ENCODE peak calls at places on chromosomes 11 and 22, in four cellular contexts. A, S, V and P are unnamed samples.

GRCh38 chr11:126124284-126124683 is 61.6 kb upstream of the CDON start:
- DNase-seq in A (no peak), S (no peak), V (no peak), P (no peak)

GRCh38 chr11:119641991-119642745 is 86.8 kb downstream of the NECTIN1 start:
- DNase-seq in A (no peak), S (no peak), V (no peak), P (peak; percentile 25)

GRCh38 chr11:132187814-132188213 is 817.4 kb downstream of the NTM start:
- DNase-seq in A (no peak), S (no peak), V (peak; percentile 15), P (no peak)

GRCh38 chr11:67022961-67023956 is at the start of gene SYT12:
- DNase-seq in A (no peak), S (no peak), V (no peak), P (no peak)

GRCh38 chr11:77617892-77618291 is 19.7 kb downstream of the CLNS1A start:
- DNase-seq in A (no peak), S (no peak), V (no peak), P (no peak)

GRCh38 chr11:47837292-47837691 is 10.9 kb downstream of the NUP160 start:
- DNase-seq in A (no peak), S (no peak), V (no peak), P (no peak)

GRCh38 chr11:118705796-118706545 is 26.5 kb upstream of the TREH start:
- DNase-seq in A (no peak), S (no peak), V (no peak), P (no peak)

GRCh38 chr22:25680949-25681348 is 61.0 kb upstream of the MYO18B start:
- DNase-seq in A (no peak), S (no peak), V (no peak), P (no peak)

GRCh38 chr11:17722000-17722643 is 2.8 kb downstream of the MYOD1 start:
- DNase-seq in A (no peak), S (no peak), V (no peak), P (no peak)

GRCh38 chr11:59510917-59511589 is at the start of gene OR4D9:
- DNase-seq in A (no peak), S (no peak), V (no peak), P (no peak)

GRCh38 chr22:19540394-19540793 is 16.2 kb upstream of the CLDN5 start:
- DNase-seq in A (no peak), S (no peak), V (no peak), P (no peak)

GRCh38 chr22:28034760-28035401 is 115.8 kb upstream of the PITPNB start:
- DNase-seq in A (no peak), S (no peak), V (peak; percentile 40), P (peak; percentile 100)

GRCh38 chr22:42613869-42614268 is 814 bp downstream of the POLDIP3 start:
- DNase-seq in A (no peak), S (no peak), V (no peak), P (no peak)

GRCh38 chr11:79150966-79151365 is 289.9 kb downstream of the TENM4 start:
- DNase-seq in A (no peak), S (no peak), V (no peak), P (no peak)

GRCh38 chr11:129576652-129577051 is 201.0 kb downstream of the BARX2 start:
- DNase-seq in A (no peak), S (no peak), V (no peak), P (no peak)

GRCh38 chr11:103929168-103929903 is 107.1 kb upstream of the DDI1 start:
- DNase-seq in A (no peak), S (no peak), V (no peak), P (no peak)

GRCh38 chr11:16193897-16194381 is 162.4 kb downstream of the SOX6 start:
- DNase-seq in A (no peak), S (no peak), V (no peak), P (no peak)

GRCh38 chr11:71936825-71937224 is 8.0 kb downstream of the RNF121 start:
- DNase-seq in A (no peak), S (peak; percentile 24), V (no peak), P (no peak)

GRCh38 chr22:18085188-18085587 is 7.4 kb downstream of the PEX26 start:
- DNase-seq in A (no peak), S (no peak), V (no peak), P (no peak)

GRCh38 chr11:125062196-125062930 is 742 bp upstream of the SLC37A2 start:
- DNase-seq in A (no peak), S (no peak), V (no peak), P (no peak)

GRCh38 chr11:55345306-55345705 is 2.3 kb downstream of the OR4A16 start:
- DNase-seq in A (no peak), S (no peak), V (no peak), P (no peak)

GRCh38 chr11:33500865-33501479 is 199.7 kb downstream of the C11orf91 start:
- DNase-seq in A (no peak), S (peak; percentile 15), V (no peak), P (no peak)

GRCh38 chr22:28034145-28034759 is 115.2 kb upstream of the PITPNB start:
- DNase-seq in A (no peak), S (no peak), V (no peak), P (no peak)

GRCh38 chr22:25700996-25701815 is 40.8 kb upstream of the MYO18B start:
- DNase-seq in A (no peak), S (no peak), V (peak; percentile 12), P (no peak)

GRCh38 chr11:46120711-46121327 is 435 bp downstream of the PHF21A start:
- DNase-seq in A (no peak), S (no peak), V (no peak), P (peak; percentile 71)

GRCh38 chr22:27866136-27867091 is 52.6 kb downstream of the PITPNB start:
- DNase-seq in A (no peak), S (no peak), V (no peak), P (no peak)

GRCh38 chr11:120316880-120317688 is 8.0 kb upstream of the TLCD5 start:
- DNase-seq in A (no peak), S (no peak), V (no peak), P (no peak)

GRCh38 chr11:117456027-117456720 is 128.5 kb downstream of the CEP164 start:
- DNase-seq in A (no peak), S (no peak), V (no peak), P (no peak)

GRCh38 chr22:43014062-43014875 is 680 bp downstream of the PACSIN2 start:
- DNase-seq in A (peak; percentile 13), S (peak; percentile 52), V (no peak), P (peak; percentile 72)

GRCh38 chr22:19844423-19845368 is 10.0 kb downstream of the GNB1L start:
- DNase-seq in A (no peak), S (no peak), V (peak; percentile 59), P (no peak)

GRCh38 chr22:36102995-36103394 is 57.6 kb downstream of the APOL3 start:
- DNase-seq in A (no peak), S (no peak), V (no peak), P (no peak)

GRCh38 chr11:27972432-27973170 is 135.4 kb downstream of the KIF18A start:
- DNase-seq in A (no peak), S (no peak), V (no peak), P (no peak)

GRCh38 chr11:114317738-114318137 is 21.5 kb downstream of the NNMT start:
- DNase-seq in A (no peak), S (no peak), V (no peak), P (no peak)

GRCh38 chr22:26835929-26836528 is 178.6 kb downstream of the MIAT start:
- DNase-seq in A (peak; percentile 1), S (peak; percentile 28), V (peak; percentile 20), P (no peak)

GRCh38 chr11:94219771-94220170 is 84.6 kb upstream of the IZUMO1R start:
- DNase-seq in A (no peak), S (no peak), V (no peak), P (no peak)

GRCh38 chr11:88555018-88555828 is 217.7 kb upstream of the CTSC start:
- DNase-seq in A (no peak), S (peak; percentile 85), V (peak; percentile 100), P (no peak)

GRCh38 chr22:42313804-42314581 is 43.5 kb upstream of the TCF20 start:
- DNase-seq in A (no peak), S (peak; percentile 98), V (no peak), P (peak; percentile 51)